ENCODE peak calls at places on chromosomes 13 and 19, in four cellular contexts. O is GM23338, R is iPS DF 6.9, D is retinal pigment epithelial cell. E is an unnamed sample.

GRCh38 chr13:45162821-45163220 is 38.0 kb downstream of the KCTD4 start:
- DNase-seq in O (no peak), D (peak; percentile 74), R (no peak), E (peak; percentile 55)

GRCh38 chr13:35923347-35923746 is 207.8 kb downstream of the DCLK1 start:
- DNase-seq in O (no peak), R (no peak), D (peak; percentile 43), E (peak; percentile 78)

GRCh38 chr19:3270908-3271307 is 46.4 kb downstream of the CELF5 start:
- DNase-seq in D (no peak), O (peak; percentile 96), R (no peak), E (peak; percentile 11)

GRCh38 chr13:78655007-78655406 is 3.9 kb downstream of the OBI1 start:
- DNase-seq in O (no peak), R (no peak), D (no peak), E (no peak)

GRCh38 chr13:45833663-45834062 is 17.9 kb downstream of the SIAH3 start:
- DNase-seq in O (no peak), D (peak; percentile 69), R (no peak), E (no peak)

GRCh38 chr13:48739346-48740037 is 85.8 kb downstream of the CYSLTR2 start:
- DNase-seq in R (no peak), D (peak; percentile 34), O (no peak), E (no peak)

GRCh38 chr13:101115762-101116161 is 300.5 kb downstream of the NALCN start:
- DNase-seq in R (no peak), D (no peak), O (peak; percentile 71), E (no peak)

GRCh38 chr13:23960566-23961156 is 63.4 kb upstream of the C1QTNF9B start:
- DNase-seq in O (peak; percentile 80), D (no peak), R (peak; percentile 5), E (peak; percentile 46)

GRCh38 chr13:110304256-110304655 is 2.7 kb downstream of the COL4A1 start:
- DNase-seq in O (no peak), D (peak; percentile 78), R (no peak), E (peak; percentile 76)

GRCh38 chr19:31346184-31346583 is 3.1 kb downstream of the TSHZ3 start:
- DNase-seq in O (no peak), D (no peak), R (no peak), E (no peak)

GRCh38 chr19:31347356-31347755 is 1.9 kb downstream of the TSHZ3 start:
- DNase-seq in O (no peak), D (no peak), R (no peak), E (no peak)

GRCh38 chr19:31347828-31348314 is 1.4 kb downstream of the TSHZ3 start:
- DNase-seq in R (no peak), D (no peak), O (no peak), E (no peak)

GRCh38 chr19:31348416-31349159 is 648 bp downstream of the TSHZ3 start:
- DNase-seq in R (no peak), O (peak; percentile 39), D (no peak), E (no peak)

GRCh38 chr19:31346660-31347059 is 2.6 kb downstream of the TSHZ3 start:
- DNase-seq in D (no peak), R (no peak), O (no peak), E (no peak)
- H3K4me3 ChIP-seq in D (no peak overlapping the region), R (no peak overlapping the region), O (no peak overlapping the region), E (no peak overlapping the region)

GRCh38 chr13:95628488-95628887 is 16.0 kb downstream of the DZIP1 start:
- DNase-seq in O (no peak), R (no peak), D (no peak), E (no peak)

GRCh38 chr13:95630593-95630992 is 13.9 kb downstream of the DZIP1 start:
- DNase-seq in O (no peak), D (no peak), R (no peak), E (no peak)

GRCh38 chr13:95627590-95627989 is 16.9 kb downstream of the DZIP1 start:
- DNase-seq in D (no peak), R (no peak), O (no peak), E (no peak)

GRCh38 chr13:95626768-95627167 is 17.7 kb downstream of the DZIP1 start:
- DNase-seq in R (no peak), D (no peak), O (no peak), E (no peak)

GRCh38 chr13:95629071-95629470 is 15.4 kb downstream of the DZIP1 start:
- DNase-seq in O (no peak), R (no peak), D (no peak), E (no peak)
- H3K4me3 ChIP-seq in O (no peak overlapping the region), R (no peak overlapping the region), D (no peak overlapping the region), E (no peak overlapping the region)

DNA sequence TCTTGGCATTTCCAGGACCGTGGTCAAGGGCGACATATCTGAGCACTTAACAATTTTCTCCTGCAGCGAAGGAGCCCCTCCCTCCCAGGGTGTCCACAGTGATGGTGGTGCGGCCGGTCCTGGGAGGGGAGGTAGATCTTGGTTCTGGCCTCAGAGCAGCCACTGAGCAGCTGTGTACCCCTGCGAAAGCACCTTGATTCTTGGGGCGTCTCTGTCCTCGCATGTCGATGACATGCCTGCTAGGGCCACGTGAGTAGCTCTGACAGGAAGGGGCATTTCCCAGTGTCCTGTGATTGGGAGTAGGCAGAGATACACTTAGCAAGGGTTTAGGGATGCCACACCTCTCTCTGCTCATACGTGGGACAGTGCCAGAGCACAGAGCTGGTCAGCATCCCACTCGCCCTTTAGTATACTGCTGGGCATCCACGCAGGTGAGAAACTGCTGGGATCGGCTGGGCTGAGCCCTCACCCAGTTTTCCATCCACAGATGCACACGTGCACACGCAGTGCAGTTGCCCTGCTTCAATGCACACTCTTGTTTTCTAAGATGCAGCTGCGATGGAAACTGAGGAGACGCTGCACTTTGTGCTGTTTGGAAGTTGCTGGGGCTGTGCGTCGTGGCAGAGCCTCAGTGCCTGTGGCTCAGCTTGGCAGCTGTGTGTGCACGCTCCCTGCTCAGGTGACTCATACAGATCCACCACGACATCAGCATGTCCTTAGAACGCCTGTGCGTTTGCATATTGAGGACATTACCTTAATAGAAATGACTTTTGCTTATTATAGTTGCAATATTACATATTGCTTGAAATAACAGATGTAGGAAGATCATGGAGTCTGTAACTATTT is 66.8 kb downstream of the TEX29 start:
- DNase-seq in R (no peak), O (no peak), D (no peak), E (no peak)
- H3K4me3 ChIP-seq in R (no peak overlapping the region), O (no peak overlapping the region), D (no peak overlapping the region), E (no peak overlapping the region)

GRCh38 chr19:17999685-18000479 is 8.1 kb upstream of the ARRDC2 start:
- DNase-seq in O (no peak), R (no peak), D (no peak), E (no peak)
- H3K4me3 ChIP-seq in O (peak overlapping the region; percentile 52), R (no peak overlapping the region), D (no peak overlapping the region), E (no peak overlapping the region)

E was measured in brain microvascular endothelial cell.